ENCODE peak calls at places on chromosomes 12 and 14, in seven cellular contexts. X is spleen, P is endothelial cell of umbilical vein, Z is HepG2, J is GM23338, T is HCT116, F is stomach. L is an unnamed sample.

GRCh38 chr14:69014829-69015259 is 35.7 kb upstream of the ACTN1 start:
- DNase-seq in X (no peak), P (peak; percentile 36), Z (no peak), J (no peak), T (no peak), F (no peak), L (no peak)

GRCh38 chr14:38143651-38144505 is 63.8 kb upstream of the SSTR1 start:
- DNase-seq in X (no peak), P (peak; percentile 68), Z (no peak), J (peak; percentile 61), T (no peak), F (no peak), L (no peak)

GRCh38 chr14:58533417-58533816 is 104.3 kb upstream of the DACT1 start:
- DNase-seq in X (no peak), P (peak; percentile 85), Z (no peak), J (no peak), T (no peak), F (no peak), L (no peak)

GRCh38 chr14:43535231-43535838 is 971.7 kb downstream of the FSCB start:
- DNase-seq in X (no peak), P (no peak), Z (no peak), J (no peak), T (no peak), F (no peak), L (no peak)

GRCh38 chr12:121701667-121702277 is 10.8 kb upstream of the TMEM120B start:
- DNase-seq in X (no peak), P (no peak), Z (no peak), J (no peak), T (no peak), F (no peak), L (no peak)

GRCh38 chr12:113152835-113153814 is 3.6 kb downstream of the CFAP73 start:
- DNase-seq in X (peak; percentile 86), P (peak; percentile 63), Z (peak; percentile 55), J (peak; percentile 87), T (peak; percentile 54), F (peak; percentile 75), L (no peak)

GRCh38 chr12:857611-858010 is 91.9 kb downstream of the RAD52 start:
- DNase-seq in X (no peak), P (no peak), Z (no peak), J (no peak), T (no peak), F (no peak), L (no peak)

GRCh38 chr12:121579190-121579791 is 1.5 kb downstream of the KDM2B start:
- DNase-seq in X (peak; percentile 89), P (no peak), Z (no peak), J (peak; percentile 73), T (no peak), F (peak; percentile 41), L (no peak)

GRCh38 chr12:27821259-27821973 is 41.4 kb upstream of the MANSC4 start:
- DNase-seq in X (no peak), P (peak; percentile 89), Z (peak; percentile 67), J (peak; percentile 96), T (peak; percentile 77), F (peak; percentile 29), L (peak; percentile 60)

GRCh38 chr14:88868558-88869159 is 44.2 kb downstream of the TTC8 start:
- DNase-seq in X (no peak), P (peak; percentile 32), Z (peak; percentile 12), J (peak; percentile 33), T (peak; percentile 24), F (no peak), L (no peak)

GRCh38 chr12:95319694-95320331 is 102.2 kb downstream of the VEZT start:
- DNase-seq in X (no peak), P (no peak), Z (no peak), J (no peak), T (no peak), F (no peak), L (no peak)

GRCh38 chr14:94364964-94365363 is 23.4 kb downstream of the SERPINA1 start:
- DNase-seq in X (no peak), P (no peak), Z (no peak), J (no peak), T (no peak), F (no peak), L (no peak)

GRCh38 chr14:79018846-79019245 is 848.7 kb downstream of the NRXN3 start:
- DNase-seq in X (no peak), P (peak; percentile 23), Z (no peak), J (no peak), T (no peak), F (no peak), L (no peak)

GRCh38 chr12:53500119-53500775 is 836 bp upstream of the TARBP2 start:
- DNase-seq in X (no peak), P (no peak), Z (peak; percentile 44), J (peak; percentile 40), T (no peak), F (peak; percentile 50), L (no peak)

GRCh38 chr12:118606690-118607089 is 230.3 kb downstream of the SUDS3 start:
- DNase-seq in X (no peak), P (no peak), Z (no peak), J (no peak), T (no peak), F (no peak), L (no peak)

GRCh38 chr14:87052646-87053225 is 940.2 kb downstream of the GALC start:
- DNase-seq in X (no peak), P (no peak), Z (no peak), J (no peak), T (no peak), F (no peak), L (no peak)

GRCh38 chr12:5043589-5044419 is at the start of gene KCNA5:
- DNase-seq in X (peak; percentile 79), P (no peak), Z (no peak), J (peak; percentile 74), T (no peak), F (no peak), L (no peak)

GRCh38 chr12:117732761-117733160 is 236.0 kb downstream of the KSR2 start:
- DNase-seq in X (no peak), P (no peak), Z (no peak), J (no peak), T (no peak), F (no peak), L (no peak)

GRCh38 chr12:111359231-111359913 is 9.5 kb downstream of the PHETA1 start:
- DNase-seq in X (no peak), P (no peak), Z (no peak), J (no peak), T (no peak), F (no peak), L (no peak)

GRCh38 chr12:62695696-62696095 is 229.1 kb downstream of the MON2 start:
- DNase-seq in X (no peak), P (no peak), Z (no peak), J (no peak), T (no peak), F (no peak), L (no peak)

GRCh38 chr14:53278602-53279506 is 125.7 kb upstream of the DDHD1 start:
- DNase-seq in X (no peak), P (peak; percentile 66), Z (peak; percentile 62), J (peak; percentile 47), T (no peak), F (no peak), L (no peak)

GRCh38 chr12:74538491-74539258 is 1.0 kb downstream of the ATXN7L3B start:
- DNase-seq in X (peak; percentile 82), P (peak; percentile 20), Z (no peak), J (no peak), T (no peak), F (no peak), L (no peak)

GRCh38 chr12:74539261-74539660 is 1.6 kb downstream of the ATXN7L3B start:
- DNase-seq in X (no peak), P (no peak), Z (peak; percentile 1), J (no peak), T (no peak), F (no peak), L (no peak)

GRCh38 chr12:74537126-74537706 is 419 bp upstream of the ATXN7L3B start:
- DNase-seq in X (no peak), P (no peak), Z (peak; percentile 56), J (peak; percentile 62), T (peak; percentile 50), F (no peak), L (no peak)

GRCh38 chr12:74537707-74538385 is at the start of gene ATXN7L3B:
- DNase-seq in X (peak; percentile 98), P (peak; percentile 96), Z (peak; percentile 89), J (peak; percentile 97), T (peak; percentile 87), F (peak; percentile 94), L (peak; percentile 82)

DNA sequence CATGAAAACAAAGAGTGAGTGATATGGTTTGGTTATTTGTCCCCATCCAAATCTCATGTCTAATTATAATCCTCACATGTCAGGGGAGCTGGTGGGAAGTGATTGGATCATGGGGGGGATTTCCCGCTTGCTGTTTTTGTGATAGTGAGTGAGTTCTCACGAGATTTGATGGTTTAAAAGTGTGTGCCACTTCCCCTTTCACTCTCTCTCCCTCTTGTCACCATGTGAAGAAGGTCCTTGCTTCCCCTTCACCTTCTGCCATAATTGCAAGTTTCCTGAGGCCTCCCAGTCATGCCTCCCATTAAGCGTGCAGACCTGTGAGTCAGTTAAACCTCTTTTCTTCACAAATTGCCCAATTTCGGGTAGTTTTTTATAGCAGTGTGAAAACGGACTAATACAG is 2.1 kb upstream of the ATXN7L3B start:
- DNase-seq in X (no peak), P (no peak), Z (no peak), J (no peak), T (no peak), F (no peak), L (no peak)
- TF ChIP-seq POLR2AphosphoS5 in X (no peak), P (no peak), Z (no peak), J (no peak), T (no peak), F (no peak), L (no peak)

GRCh38 chr14:102514987-102515733 is 5.6 kb upstream of the ANKRD9 start:
- DNase-seq in X (no peak), P (no peak), Z (no peak), J (no peak), T (no peak), F (no peak), L (no peak)
- H3K4me3 ChIP-seq in X (no peak overlapping the region), P (no peak overlapping the region), Z (no peak overlapping the region), J (no peak overlapping the region), T (no peak overlapping the region), F (no peak overlapping the region), L (no peak overlapping the region)

GRCh38 chr14:36212987-36213386 is 36.5 kb upstream of the PTCSC3 start:
- DNase-seq in X (no peak), P (no peak), Z (no peak), J (no peak), T (no peak), F (no peak), L (no peak)

GRCh38 chr14:36217732-36218131 is 41.2 kb upstream of the PTCSC3 start:
- DNase-seq in X (no peak), P (no peak), Z (no peak), J (no peak), T (no peak), F (peak; percentile 45), L (no peak)

GRCh38 chr14:36214476-36215216 is 38.1 kb upstream of the PTCSC3 start:
- DNase-seq in X (no peak), P (no peak), Z (no peak), J (no peak), T (no peak), F (no peak), L (no peak)

GRCh38 chr14:36217027-36217426 is 40.5 kb upstream of the PTCSC3 start:
- DNase-seq in X (no peak), P (no peak), Z (no peak), J (no peak), T (no peak), F (peak; percentile 44), L (no peak)

GRCh38 chr14:36215217-36215598 is 38.7 kb upstream of the PTCSC3 start:
- DNase-seq in X (no peak), P (no peak), Z (no peak), J (no peak), T (no peak), F (no peak), L (no peak)
- H3K27ac ChIP-seq in X (no peak overlapping the region), P (no peak overlapping the region), Z (no peak overlapping the region), J (no peak overlapping the region), T (no peak overlapping the region), F (peak overlapping the region; percentile 8), L (no peak overlapping the region)

GRCh38 chr12:85947286-85947685 is 73.2 kb downstream of the NTS start:
- DNase-seq in X (no peak), P (no peak), Z (no peak), J (peak; percentile 31), T (no peak), F (no peak), L (no peak)
- TF ChIP-seq POLR2AphosphoS5 in X (no peak), P (no peak), Z (no peak), J (peak; percentile 16), T (no peak), F (no peak), L (no peak)

L was measured in SK-N-MC.